ENCODE peak calls at places on chromosomes 1 and 21, in seven cellular contexts. L is psoas muscle, H is fibroblast of lung, G is neural progenitor cell, Q is tibial artery, X is SJSA1, A is mesenchymal stem cell. E is an unnamed sample.

GRCh38 chr1:118304722-118305344 is 119.8 kb upstream of the SPAG17 start:
- DNase-seq in L (no peak), H (peak; percentile 18), G (peak; percentile 64), Q (no peak), X (peak; percentile 5), A (no peak), E (no peak)

GRCh38 chr1:1203561-1204424 is 2.6 kb downstream of the TNFRSF18 start:
- DNase-seq in L (peak; percentile 10), H (no peak), G (no peak), Q (no peak), X (no peak), A (no peak), E (peak; percentile 21)

GRCh38 chr1:14347776-14348175 is 250.7 kb upstream of the KAZN start:
- DNase-seq in L (no peak), H (no peak), G (no peak), Q (no peak), X (no peak), A (no peak), E (no peak)

GRCh38 chr1:184218436-184218835 is 166.9 kb downstream of the TSEN15 start:
- DNase-seq in L (no peak), H (no peak), G (no peak), Q (no peak), X (no peak), A (no peak), E (no peak)

GRCh38 chr21:33230518-33231324 is 983 bp downstream of the IFNAR2 start:
- DNase-seq in L (peak; percentile 58), H (peak; percentile 71), G (peak; percentile 77), Q (peak; percentile 75), X (peak; percentile 46), A (peak; percentile 80), E (peak; percentile 72)

GRCh38 chr1:74065081-74065480 is 132.9 kb downstream of the LRRIQ3 start:
- DNase-seq in L (no peak), H (no peak), G (no peak), Q (no peak), X (no peak), A (no peak), E (no peak)

GRCh38 chr1:67350783-67351182 is 43.1 kb downstream of the IL12RB2 start:
- DNase-seq in L (no peak), H (no peak), G (no peak), Q (no peak), X (no peak), A (no peak), E (no peak)

GRCh38 chr1:196535727-196536126 is 72.5 kb downstream of the KCNT2 start:
- DNase-seq in L (no peak), H (peak; percentile 50), G (peak; percentile 53), Q (no peak), X (no peak), A (peak; percentile 36), E (no peak)

GRCh38 chr1:163885510-163885909 is 563.8 kb downstream of the NUF2 start:
- DNase-seq in L (no peak), H (no peak), G (no peak), Q (no peak), X (no peak), A (no peak), E (no peak)

GRCh38 chr1:212687811-212688210 is 11.8 kb downstream of the BATF3 start:
- DNase-seq in L (no peak), H (no peak), G (no peak), Q (no peak), X (no peak), A (no peak), E (no peak)

GRCh38 chr1:145956361-145956760 is 1.5 kb downstream of the LIX1L start:
- DNase-seq in L (no peak), H (no peak), G (no peak), Q (no peak), X (no peak), A (no peak), E (no peak)

GRCh38 chr1:162328507-162328906 is 48.1 kb downstream of the SPATA46 start:
- DNase-seq in L (no peak), H (no peak), G (no peak), Q (no peak), X (no peak), A (no peak), E (no peak)

GRCh38 chr1:213303286-213303685 is 252.2 kb downstream of the RPS6KC1 start:
- DNase-seq in L (no peak), H (peak; percentile 59), G (peak; percentile 18), Q (no peak), X (no peak), A (no peak), E (no peak)

GRCh38 chr21:33844104-33844889 is 71.3 kb downstream of the ATP5PO start:
- DNase-seq in L (no peak), H (peak; percentile 71), G (no peak), Q (no peak), X (peak; percentile 62), A (peak; percentile 76), E (no peak)

GRCh38 chr1:20440785-20441200 is 45.2 kb downstream of the CAMK2N1 start:
- DNase-seq in L (peak; percentile 38), H (peak; percentile 40), G (peak; percentile 71), Q (no peak), X (peak; percentile 45), A (peak; percentile 52), E (no peak)

GRCh38 chr1:150577557-150578277 is 1.7 kb downstream of the MCL1 start:
- DNase-seq in L (no peak), H (peak; percentile 34), G (no peak), Q (no peak), X (peak; percentile 31), A (peak; percentile 55), E (no peak)

GRCh38 chr1:168945870-168946269 is 160.6 kb upstream of the ATP1B1 start:
- DNase-seq in L (peak; percentile 40), H (no peak), G (no peak), Q (peak; percentile 63), X (no peak), A (no peak), E (peak; percentile 57)

DNA sequence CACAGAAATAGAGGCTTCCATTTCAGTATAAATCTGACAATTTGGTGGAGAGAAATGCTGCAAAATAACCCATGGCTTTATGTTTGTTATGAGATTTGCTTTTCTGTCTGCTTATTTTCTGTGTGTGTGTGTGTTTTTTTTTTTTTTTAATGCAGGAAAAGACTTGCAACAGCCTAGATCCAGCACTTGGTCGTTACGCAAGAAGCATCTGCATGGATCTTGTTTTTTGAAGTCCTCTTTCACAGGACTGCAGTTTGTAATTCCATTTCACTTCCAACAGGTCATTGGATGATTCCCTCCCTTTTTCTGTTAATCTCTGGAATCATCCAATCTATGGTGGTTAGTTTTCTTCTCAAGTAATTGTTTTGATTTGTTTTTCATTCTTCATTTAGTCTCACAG is 312.8 kb downstream of the NFIA start:
- DNase-seq in L (no peak), H (no peak), G (no peak), Q (no peak), X (no peak), A (no peak), E (no peak)
- H3K27ac ChIP-seq in L (peak overlapping the region; percentile 80), H (no peak overlapping the region), G (no peak overlapping the region), Q (no peak overlapping the region), X (no peak overlapping the region), A (no peak overlapping the region), E (no peak overlapping the region)

DNA sequence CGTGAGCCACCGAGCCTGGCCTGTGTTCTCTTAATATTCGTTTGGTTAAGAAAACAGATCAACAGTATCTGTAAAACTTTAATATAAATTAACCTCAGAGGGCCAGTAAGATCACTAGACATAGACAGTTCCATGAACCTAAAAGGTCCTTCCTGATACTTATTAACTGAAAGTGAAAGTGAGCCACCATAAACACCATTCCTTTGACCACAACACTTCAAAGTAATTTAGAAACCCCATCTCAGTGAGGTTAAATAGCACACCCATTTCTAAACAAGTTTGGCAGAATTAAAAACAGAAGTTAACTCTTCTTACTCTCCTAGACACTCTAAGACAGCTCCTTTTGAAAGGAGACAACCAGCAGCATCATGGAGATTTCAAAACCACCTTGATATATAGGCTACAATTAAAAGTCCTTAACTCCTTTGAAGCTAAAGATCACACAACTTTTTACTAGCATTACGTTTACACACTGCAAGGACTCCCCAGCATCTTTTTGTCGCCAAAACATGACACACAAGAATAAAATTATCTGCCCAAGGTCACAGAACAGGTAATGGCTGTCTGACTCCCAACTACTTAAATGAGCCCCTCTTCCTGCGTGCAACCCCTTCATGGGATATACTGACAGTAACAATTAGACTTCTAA is 2.2 kb downstream of the RNF19B start:
- DNase-seq in L (no peak), H (no peak), G (no peak), Q (no peak), X (no peak), A (peak; percentile 60), E (no peak)
- H3K27ac ChIP-seq in L (no peak overlapping the region), H (no peak overlapping the region), G (no peak overlapping the region), Q (peak overlapping the region; percentile 19), X (no peak overlapping the region), A (no peak overlapping the region), E (no peak overlapping the region)

GRCh38 chr1:104919188-104919587 is 1169.5 kb downstream of the AMY1C start:
- DNase-seq in L (no peak), H (no peak), G (no peak), Q (no peak), X (no peak), A (no peak), E (no peak)

GRCh38 chr1:104923075-104923474 is 1173.4 kb downstream of the AMY1C start:
- DNase-seq in L (no peak), H (no peak), G (no peak), Q (no peak), X (no peak), A (no peak), E (no peak)

DNA sequence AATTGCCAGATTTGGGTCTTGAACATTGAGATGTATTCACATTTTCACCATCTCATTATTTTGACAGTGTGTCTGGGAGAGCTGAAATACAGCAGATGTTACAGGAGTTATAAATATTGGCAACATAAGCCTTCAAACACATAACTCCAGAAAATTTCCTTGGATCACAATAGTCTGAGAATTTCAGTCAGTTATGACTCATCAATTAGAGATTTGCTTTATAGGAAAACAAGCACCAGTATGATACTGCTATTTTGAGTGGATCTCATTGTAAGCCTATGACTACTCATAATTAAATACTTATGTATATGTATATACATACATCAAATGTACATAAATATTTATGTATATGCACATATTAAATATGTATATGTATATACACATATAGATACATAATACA is 1171.9 kb downstream of the AMY1C start:
- DNase-seq in L (no peak), H (peak; percentile 25), G (no peak), Q (no peak), X (no peak), A (peak; percentile 16), E (no peak)
- H3K27ac ChIP-seq in L (no peak overlapping the region), H (no peak overlapping the region), G (no peak overlapping the region), Q (no peak overlapping the region), X (no peak overlapping the region), A (no peak overlapping the region), E (no peak overlapping the region)

GRCh38 chr1:63713627-63714481 is 60.0 kb upstream of the ROR1 start:
- DNase-seq in L (no peak), H (peak; percentile 92), G (peak; percentile 23), Q (no peak), X (peak; percentile 79), A (peak; percentile 83), E (peak; percentile 36)
- H3K27ac ChIP-seq in L (no peak overlapping the region), H (no peak overlapping the region), G (no peak overlapping the region), Q (no peak overlapping the region), X (no peak overlapping the region), A (no peak overlapping the region), E (no peak overlapping the region)

GRCh38 chr1:201190624-201191051 is at the start of gene IGFN1:
- DNase-seq in L (peak; percentile 50), H (no peak), G (peak; percentile 63), Q (no peak), X (no peak), A (no peak), E (no peak)
- H3K27ac ChIP-seq in L (peak within 1 kb of the TSS; percentile 86), H (peak within 1 kb of the TSS; percentile 53), G (no peak within 1 kb of the TSS), Q (no peak within 1 kb of the TSS), X (peak within 1 kb of the TSS; percentile 29), A (peak within 1 kb of the TSS; percentile 17), E (no peak within 1 kb of the TSS)